ENCODE peak calls at places on chromosomes 6 and 20, in four cellular contexts. B is AG09309, D is RWPE2, Z is body of pancreas. X is an unnamed sample.

GRCh38 chr6:141326426-141326825 is 806.3 kb upstream of the GJE1 start:
- DNase-seq in B (peak), D (peak), Z (no peak), X (peak)

GRCh38 chr6:4464638-4465037 is 311.6 kb upstream of the CDYL start:
- DNase-seq in B (no peak), D (no peak), Z (no peak), X (no peak)

GRCh38 chr6:31834367-31834703 is 6.8 kb downstream of the HSPA1B start:
- DNase-seq in B (no peak), D (peak), Z (peak), X (peak)

GRCh38 chr6:150269857-150270223 is 99.0 kb upstream of the IYD start:
- DNase-seq in B (no peak), D (peak), Z (no peak), X (peak)

GRCh38 chr6:39088331-39088730 is 26.7 kb downstream of the SAYSD1 start:
- DNase-seq in B (peak), D (no peak), Z (peak), X (peak)

GRCh38 chr20:3654326-3655031 is 8.7 kb downstream of the GFRA4 start:
- DNase-seq in B (no peak), D (no peak), Z (no peak), X (no peak)

GRCh38 chr20:11529046-11529445 is 388.6 kb upstream of the BTBD3 start:
- DNase-seq in B (no peak), D (no peak), Z (no peak), X (peak)

GRCh38 chr6:54992789-54993188 is 146.2 kb downstream of the FAM83B start:
- DNase-seq in B (no peak), D (no peak), Z (peak), X (no peak)

GRCh38 chr6:78489874-78490273 is 377.5 kb upstream of the IRAK1BP1 start:
- DNase-seq in B (no peak), D (no peak), Z (no peak), X (peak)

GRCh38 chr6:5764401-5764955 is 242.2 kb downstream of the NRN1 start:
- DNase-seq in B (no peak), D (no peak), Z (no peak), X (no peak)

GRCh38 chr20:45061244-45061643 is 39.7 kb downstream of the KCNS1 start:
- DNase-seq in B (peak), D (peak), Z (no peak), X (peak)

GRCh38 chr6:130337534-130337933 is 28.3 kb upstream of the TMEM200A start:
- DNase-seq in B (no peak), D (no peak), Z (no peak), X (no peak)

GRCh38 chr20:49595811-49596545 is 28.0 kb upstream of the PTGIS start:
- DNase-seq in B (no peak), D (no peak), Z (no peak), X (no peak)

GRCh38 chr6:74073429-74073828 is 377.4 kb downstream of the CD109 start:
- DNase-seq in B (no peak), D (no peak), Z (no peak), X (peak)

GRCh38 chr20:14477125-14477524 is 139.7 kb upstream of the FLRT3 start:
- DNase-seq in B (no peak), D (no peak), Z (no peak), X (peak)

GRCh38 chr6:134021396-134022122 is 30.9 kb downstream of the SLC2A12 start:
- DNase-seq in B (no peak), D (no peak), Z (no peak), X (no peak)

GRCh38 chr6:170027111-170028043 is 263.5 kb downstream of the DLL1 start:
- DNase-seq in B (no peak), D (peak), Z (no peak), X (no peak)

GRCh38 chr6:30683137-30683979 is 3.1 kb downstream of the PPP1R18 start:
- DNase-seq in B (no peak), D (no peak), Z (no peak), X (peak)

GRCh38 chr6:131062245-131063027 is 609 bp downstream of the EPB41L2 start:
- DNase-seq in B (no peak), D (no peak), Z (peak), X (peak)

GRCh38 chr6:112971651-112972050 is 624.5 kb downstream of the RFPL4B start:
- DNase-seq in B (no peak), D (no peak), Z (no peak), X (no peak)

GRCh38 chr20:41475507-41475906 is 108.9 kb upstream of the EMILIN3 start:
- DNase-seq in B (no peak), D (no peak), Z (no peak), X (no peak)

GRCh38 chr6:89260310-89260709 is 43.2 kb upstream of the GABRR1 start:
- DNase-seq in B (no peak), D (no peak), Z (no peak), X (no peak)

GRCh38 chr20:47708140-47708807 is 77.0 kb downstream of the SULF2 start:
- DNase-seq in B (no peak), D (no peak), Z (no peak), X (no peak)

GRCh38 chr6:34246249-34246562 is 2.6 kb downstream of the SMIM29 start:
- DNase-seq in B (no peak), D (no peak), Z (no peak), X (no peak)

GRCh38 chr6:34243131-34243771 is 5.6 kb downstream of the SMIM29 start:
- DNase-seq in B (no peak), D (peak), Z (no peak), X (peak)

GRCh38 chr6:34246563-34247391 is 2.0 kb downstream of the SMIM29 start:
- DNase-seq in B (no peak), D (no peak), Z (peak), X (peak)

GRCh38 chr6:34242252-34243130 is 5.8 kb downstream of the HMGA1 start:
- DNase-seq in B (no peak), D (peak), Z (no peak), X (no peak)

DNA sequence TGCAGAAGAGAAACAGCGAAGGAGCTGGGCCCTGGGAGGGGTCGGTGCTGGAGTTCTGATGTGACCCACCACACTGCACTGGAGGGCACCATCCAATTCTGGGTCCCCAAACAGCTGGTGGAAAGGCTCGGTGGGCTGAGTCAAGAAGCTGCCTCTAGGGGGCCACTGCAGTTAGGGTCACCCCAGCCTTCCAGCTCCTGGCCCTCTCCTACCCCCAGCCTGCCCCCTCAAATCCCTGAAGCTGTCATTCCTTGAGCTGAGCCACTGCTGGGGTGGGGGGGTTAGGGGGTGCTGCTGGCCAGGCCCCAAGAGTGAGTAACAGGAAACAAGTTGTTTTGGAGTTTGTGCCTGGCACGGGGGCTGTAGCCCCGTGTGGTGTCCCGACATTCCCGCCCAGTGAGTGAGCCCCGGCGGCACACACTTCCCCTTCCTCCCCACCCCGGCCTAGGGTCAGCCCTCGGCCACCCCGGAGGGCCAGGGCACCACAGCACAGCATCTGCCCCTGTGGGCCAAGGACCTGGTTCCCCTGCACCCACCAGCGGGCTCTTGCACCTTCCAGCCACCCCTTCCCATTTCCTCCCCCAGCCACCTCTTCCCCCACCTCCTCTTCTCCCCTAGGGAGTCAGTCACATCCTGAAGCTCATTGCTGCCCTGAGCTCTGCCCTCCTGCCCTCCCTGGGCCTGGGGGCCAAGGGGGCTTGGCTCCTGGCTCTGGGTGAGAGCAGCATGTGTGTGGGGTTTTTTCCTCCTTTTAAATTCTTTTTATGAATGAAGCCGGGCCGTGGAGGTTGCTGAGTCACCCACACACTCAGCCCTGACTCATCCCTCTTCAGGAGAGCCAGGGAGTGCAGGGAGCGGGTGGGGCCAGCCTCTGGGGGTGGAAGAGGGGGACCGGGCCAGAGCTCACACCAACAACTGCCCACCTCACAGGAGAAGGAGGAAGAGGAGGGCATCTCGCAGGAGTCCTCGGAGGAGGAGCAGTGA is 4.6 kb downstream of the SMIM29 start:
- DNase-seq in B (peak), D (peak), Z (peak), X (peak)
- TF ChIP-seq CTCF in B (peak), D (peak), Z (no peak), X (peak)

DNA sequence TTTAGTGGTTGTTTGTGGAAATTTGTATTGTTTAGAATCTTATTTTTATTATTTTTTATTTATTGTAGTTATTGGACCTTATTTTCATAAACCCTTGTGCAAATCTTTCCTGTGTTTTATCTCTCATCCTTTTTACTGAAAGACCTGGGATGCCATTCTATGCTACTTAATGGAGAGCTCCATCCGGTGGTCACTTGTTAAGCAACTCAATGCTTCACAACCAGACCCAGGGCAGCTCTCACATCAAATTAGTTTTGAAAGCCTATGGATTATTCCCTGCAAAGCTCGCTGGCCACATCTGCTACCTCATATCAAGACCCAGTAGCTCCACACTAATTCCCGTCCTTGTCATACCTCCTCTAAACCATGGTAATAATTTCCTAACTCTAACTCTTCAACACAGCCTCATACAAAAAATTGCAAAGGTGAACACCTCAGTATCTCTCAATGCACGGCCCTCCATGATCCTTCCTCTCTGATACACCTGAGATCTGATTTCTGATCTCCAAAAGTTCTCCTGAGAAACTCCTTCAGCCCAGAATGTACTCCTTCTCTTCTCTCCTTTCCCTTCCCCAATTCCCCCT is 296.6 kb upstream of the MANEA start:
- DNase-seq in B (no peak), D (no peak), Z (no peak), X (peak)
- TF ChIP-seq CTCF in B (no peak), D (peak), Z (peak), X (no peak)

GRCh38 chr6:105433723-105434122 is 30.8 kb upstream of the PREP start:
- DNase-seq in B (no peak), D (no peak), Z (no peak), X (no peak)

GRCh38 chr6:105429676-105430075 is 26.8 kb upstream of the PREP start:
- DNase-seq in B (peak), D (no peak), Z (no peak), X (no peak)

GRCh38 chr6:105430685-105431084 is 27.8 kb upstream of the PREP start:
- DNase-seq in B (peak), D (no peak), Z (no peak), X (no peak)

GRCh38 chr6:105432797-105433196 is 29.9 kb upstream of the PREP start:
- DNase-seq in B (peak), D (no peak), Z (no peak), X (peak)

GRCh38 chr6:105431226-105431625 is 28.3 kb upstream of the PREP start:
- DNase-seq in B (no peak), D (no peak), Z (no peak), X (peak)
- TF ChIP-seq CTCF in B (peak), D (peak), Z (peak), X (peak)

DNA sequence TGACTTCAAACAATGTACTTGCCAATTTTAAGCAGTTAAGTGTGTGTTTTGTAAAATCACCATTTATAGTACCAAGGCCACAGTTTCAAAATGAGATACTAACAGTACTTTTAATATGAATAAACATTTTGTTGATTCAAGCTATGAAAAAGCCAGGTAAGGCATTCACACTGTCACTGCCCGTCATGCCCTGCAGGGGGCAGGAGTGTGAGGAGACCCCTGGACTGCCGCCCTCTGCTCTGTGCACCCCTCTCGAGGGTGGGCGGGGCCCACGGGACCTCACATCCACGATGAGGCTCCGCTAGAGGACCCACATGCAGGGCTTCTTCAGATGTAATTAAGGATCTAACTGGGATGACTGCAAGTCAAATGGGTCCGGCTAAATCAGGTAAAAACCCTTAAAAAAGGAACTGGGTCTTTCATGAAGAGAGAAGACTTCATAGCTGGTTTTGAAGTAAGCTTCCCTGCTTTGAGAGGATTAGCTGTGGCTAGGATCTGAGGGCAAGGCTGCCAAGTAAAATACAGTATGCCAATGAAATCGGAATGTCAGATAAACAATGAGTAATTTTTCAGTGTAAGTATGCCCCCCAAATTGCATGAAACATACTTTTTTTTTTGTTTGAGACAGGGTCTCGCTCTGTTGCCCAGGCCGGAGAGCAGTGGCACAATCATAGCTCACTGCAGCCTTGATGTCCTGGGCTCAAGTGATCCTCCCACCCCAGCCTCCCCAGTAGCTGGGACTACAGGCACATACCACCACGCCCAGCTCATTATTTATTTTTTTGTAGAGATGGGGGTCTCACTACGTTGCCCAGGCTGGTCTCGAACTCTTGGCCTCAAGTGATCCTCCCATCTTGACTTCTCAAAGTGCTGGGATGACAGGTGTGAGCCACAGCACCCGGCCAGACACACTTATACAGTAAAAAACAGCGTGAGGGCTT is 18.7 kb downstream of the DIDO1 start:
- DNase-seq in B (no peak), D (peak), Z (no peak), X (no peak)
- TF ChIP-seq CTCF in B (peak), D (peak), Z (peak), X (peak)

GRCh38 chr6:114747995-114748625 is 405.3 kb upstream of the HS3ST5 start:
- DNase-seq in B (peak), D (peak), Z (peak), X (peak)
- TF ChIP-seq CTCF in B (peak), D (peak), Z (peak), X (peak)

GRCh38 chr6:13248053-13248452 is 80.3 kb downstream of the TBC1D7 start:
- DNase-seq in B (peak), D (no peak), Z (no peak), X (peak)

GRCh38 chr6:13249817-13250216 is 78.5 kb downstream of the TBC1D7 start:
- DNase-seq in B (no peak), D (no peak), Z (no peak), X (no peak)

GRCh38 chr6:13248953-13249432 is 79.3 kb downstream of the TBC1D7 start:
- DNase-seq in B (no peak), D (no peak), Z (no peak), X (no peak)

GRCh38 chr6:13247627-13248026 is 80.7 kb downstream of the TBC1D7 start:
- DNase-seq in B (no peak), D (no peak), Z (no peak), X (no peak)

DNA sequence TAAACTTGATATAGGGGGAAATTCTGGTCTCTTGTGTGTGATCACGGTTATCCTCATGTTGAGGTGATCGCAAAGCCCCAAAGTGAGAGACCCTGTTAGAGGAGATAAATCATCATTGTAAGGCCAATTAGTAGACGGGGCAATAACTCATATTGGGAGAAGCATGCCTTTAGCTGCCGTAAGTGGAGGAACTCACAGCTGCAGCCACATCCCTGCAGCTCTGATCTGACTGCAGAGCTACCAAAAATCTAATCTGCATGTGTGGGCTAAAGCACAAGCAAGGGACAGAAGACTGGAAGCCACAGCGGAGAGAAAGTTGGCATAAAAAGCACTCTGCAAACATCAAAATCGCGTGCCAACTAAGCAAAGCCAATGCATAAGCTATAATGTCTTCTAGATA is 79.8 kb downstream of the TBC1D7 start:
- DNase-seq in B (no peak), D (no peak), Z (no peak), X (no peak)
- TF ChIP-seq CTCF in B (no peak), D (no peak), Z (no peak), X (no peak)

GRCh38 chr6:26388441-26388840 is 5.5 kb downstream of the BTN2A2 start:
- DNase-seq in B (no peak), D (no peak), Z (no peak), X (no peak)

GRCh38 chr6:26387565-26387964 is 4.7 kb downstream of the BTN2A2 start:
- DNase-seq in B (no peak), D (no peak), Z (no peak), X (no peak)

GRCh38 chr6:26388014-26388413 is 5.1 kb downstream of the BTN2A2 start:
- DNase-seq in B (no peak), D (no peak), Z (no peak), X (no peak)

GRCh38 chr6:26390504-26390903 is 7.6 kb downstream of the BTN2A2 start:
- DNase-seq in B (no peak), D (no peak), Z (no peak), X (no peak)

GRCh38 chr6:26389349-26389799 is 6.5 kb downstream of the BTN2A2 start:
- DNase-seq in B (no peak), D (no peak), Z (no peak), X (peak)
- TF ChIP-seq CTCF in B (no peak), D (no peak), Z (no peak), X (no peak)

X was measured in MCF 10A.